ENCODE peak calls at places on chromosomes 13 and 19, in seven cellular contexts. G is AG09309, X is stomach, Y is fibroblast of the aortic adventitia, S is Caco-2, W is left ventricle myocardium inferior, O is tibial artery. V is an unnamed sample.

GRCh38 chr19:18726846-18727245 is 43.4 kb downstream of the CRTC1 start:
- DNase-seq in S (no peak), G (no peak), X (no peak), O (no peak), Y (no peak), W (no peak), V (no peak)

GRCh38 chr13:49649244-49649962 is 21.1 kb downstream of the ARL11 start:
- DNase-seq in S (no peak), W (no peak), G (peak), X (no peak), Y (peak), O (no peak), V (no peak)

GRCh38 chr13:48896312-48896711 is 79.4 kb upstream of the FNDC3A start:
- DNase-seq in X (no peak), Y (peak), G (no peak), W (no peak), S (no peak), O (no peak), V (no peak)

GRCh38 chr19:47275866-47276461 is 1.3 kb downstream of the INAFM1 start:
- DNase-seq in O (peak), S (no peak), X (no peak), Y (peak), G (peak), W (peak), V (no peak)

GRCh38 chr19:2431318-2432055 is 4.1 kb upstream of the TIMM13 start:
- DNase-seq in W (no peak), S (no peak), X (no peak), O (no peak), Y (no peak), G (no peak), V (no peak)

GRCh38 chr19:31304877-31305312 is 44.3 kb downstream of the TSHZ3 start:
- DNase-seq in X (no peak), O (no peak), S (no peak), W (no peak), Y (no peak), G (peak), V (no peak)

GRCh38 chr13:105598551-105598950 is 936.9 kb downstream of the EFNB2 start:
- DNase-seq in X (no peak), S (no peak), W (no peak), Y (peak), O (no peak), G (peak), V (no peak)

GRCh38 chr13:64223016-64223415 is 2807.4 kb upstream of the PCDH20 start:
- DNase-seq in X (no peak), G (no peak), Y (no peak), S (no peak), W (no peak), O (no peak), V (no peak)

GRCh38 chr19:55451522-55452380 is 8.7 kb upstream of the SHISA7 start:
- DNase-seq in O (no peak), X (no peak), W (no peak), Y (no peak), G (no peak), S (no peak), V (no peak)

GRCh38 chr19:12720851-12721655 is 2.7 kb downstream of the TNPO2 start:
- DNase-seq in O (no peak), S (no peak), Y (peak), X (no peak), G (no peak), W (no peak), V (no peak)
- TF ChIP-seq CTCF in O (no peak), S (no peak), Y (no peak), X (no peak), G (no peak), W (no peak), V (no peak)

GRCh38 chr13:99809931-99810330 is 161.6 kb downstream of the ZIC5 start:
- DNase-seq in Y (no peak), X (no peak), O (no peak), G (no peak), S (no peak), W (no peak), V (no peak)

GRCh38 chr13:99812611-99813010 is 159.0 kb downstream of the ZIC5 start:
- DNase-seq in S (no peak), O (no peak), X (no peak), G (peak), W (no peak), Y (peak), V (no peak)

GRCh38 chr13:99811067-99811715 is 160.4 kb downstream of the ZIC5 start:
- DNase-seq in Y (no peak), O (no peak), S (no peak), W (no peak), G (no peak), X (no peak), V (no peak)

GRCh38 chr13:99816321-99816720 is 155.2 kb downstream of the ZIC5 start:
- DNase-seq in W (no peak), O (no peak), S (no peak), X (no peak), Y (no peak), G (no peak), V (no peak)

GRCh38 chr13:99813346-99814095 is 158.0 kb downstream of the ZIC5 start:
- DNase-seq in S (no peak), Y (no peak), W (no peak), X (no peak), O (no peak), G (no peak), V (no peak)
- TF ChIP-seq CTCF in S (no peak), Y (no peak), W (no peak), X (no peak), O (no peak), G (no peak), V (no peak)

GRCh38 chr13:76597868-76598267 is 288.3 kb downstream of the KCTD12 start:
- DNase-seq in S (no peak), W (no peak), G (no peak), Y (no peak), X (no peak), O (no peak), V (no peak)
- TF ChIP-seq CTCF in S (no peak), W (no peak), G (no peak), Y (no peak), X (no peak), O (no peak), V (no peak)

DNA sequence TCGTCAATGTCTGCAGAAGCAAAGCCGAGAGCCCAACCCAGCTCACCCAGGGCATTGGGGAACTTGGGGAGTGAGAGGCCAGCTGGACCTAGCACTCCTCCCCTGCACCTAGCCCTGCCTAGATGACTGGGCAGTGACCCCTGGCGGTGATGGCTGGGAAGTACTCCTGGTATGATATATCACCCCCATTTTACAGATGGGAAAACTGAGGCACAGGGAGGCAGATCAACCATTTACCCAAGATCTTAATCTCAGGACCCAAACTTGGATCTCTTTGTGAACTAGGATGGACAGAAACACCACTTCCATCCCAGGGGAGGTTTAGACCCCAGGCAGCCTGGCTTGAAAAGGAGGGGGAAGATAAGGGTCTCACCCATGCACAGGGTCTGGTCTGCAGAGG is 43.5 kb downstream of the CCL25 start:
- DNase-seq in W (no peak), X (no peak), S (no peak), G (no peak), Y (no peak), O (no peak), V (no peak)
- TF ChIP-seq CTCF in W (no peak), X (no peak), S (no peak), G (no peak), Y (peak), O (no peak), V (no peak)